ENCODE peak calls at places on chromosomes 1 and 21, in four cellular contexts. One of them, this sample, is unnamed.

GRCh38 chr21:45448810-45449657 is 44.1 kb downstream of the COL18A1 start:
- DNase-seq in transverse colon: no peak
- DNase-seq in AG04450: no peak
- DNase-seq in GM13977: no peak
- DNase-seq in this sample: no peak

GRCh38 chr1:219477861-219478260 is 135.0 kb downstream of the ZC3H11B start:
- DNase-seq in GM13977: no peak
- DNase-seq in transverse colon: no peak
- DNase-seq in AG04450: no peak
- DNase-seq in this sample: no peak

GRCh38 chr1:165954940-165955339 is 127.5 kb downstream of the UCK2 start:
- DNase-seq in GM13977: no peak
- DNase-seq in transverse colon: no peak
- DNase-seq in AG04450: peak; percentile 47
- DNase-seq in this sample: no peak

GRCh38 chr1:94992161-94992560 is 65.3 kb upstream of the CNN3 start:
- DNase-seq in GM13977: no peak
- DNase-seq in transverse colon: no peak
- DNase-seq in AG04450: no peak
- DNase-seq in this sample: no peak

GRCh38 chr21:23131177-23131576 is 2133.0 kb downstream of the NCAM2 start:
- DNase-seq in GM13977: no peak
- DNase-seq in transverse colon: no peak
- DNase-seq in AG04450: no peak
- DNase-seq in this sample: no peak

GRCh38 chr1:30656171-30656940 is 67.0 kb downstream of the MATN1 start:
- DNase-seq in AG04450: no peak
- DNase-seq in GM13977: no peak
- DNase-seq in transverse colon: no peak
- DNase-seq in this sample: no peak

GRCh38 chr1:170592591-170593111 is 60.7 kb downstream of the GORAB start:
- DNase-seq in GM13977: no peak
- DNase-seq in transverse colon: no peak
- DNase-seq in AG04450: no peak
- DNase-seq in this sample: no peak

GRCh38 chr1:199302554-199302953 is 663.7 kb downstream of the PTPRC start:
- DNase-seq in transverse colon: no peak
- DNase-seq in GM13977: no peak
- DNase-seq in AG04450: no peak
- DNase-seq in this sample: no peak

GRCh38 chr1:43552813-43553212 is 22.1 kb downstream of the PTPRF start:
- DNase-seq in AG04450: no peak
- DNase-seq in GM13977: no peak
- DNase-seq in transverse colon: peak; percentile 74
- DNase-seq in this sample: no peak

GRCh38 chr1:9121891-9122409 is 7.0 kb downstream of the GPR157 start:
- DNase-seq in GM13977: peak; percentile 76
- DNase-seq in transverse colon: no peak
- DNase-seq in AG04450: no peak
- DNase-seq in this sample: no peak

GRCh38 chr1:105100102-105100501 is 1350.4 kb downstream of the AMY1C start:
- DNase-seq in GM13977: no peak
- DNase-seq in transverse colon: no peak
- DNase-seq in AG04450: no peak
- DNase-seq in this sample: no peak

GRCh38 chr1:59263116-59263515 is 33.8 kb upstream of the FGGY start:
- DNase-seq in transverse colon: no peak
- DNase-seq in GM13977: no peak
- DNase-seq in AG04450: no peak
- DNase-seq in this sample: no peak

GRCh38 chr1:20344738-20345137 is 54.1 kb downstream of the VWA5B1 start:
- DNase-seq in transverse colon: no peak
- DNase-seq in AG04450: no peak
- DNase-seq in GM13977: no peak
- DNase-seq in this sample: no peak

GRCh38 chr1:178004926-178005391 is 35.1 kb upstream of the SEC16B start:
- DNase-seq in transverse colon: no peak
- DNase-seq in GM13977: peak; percentile 21
- DNase-seq in AG04450: no peak
- DNase-seq in this sample: no peak

GRCh38 chr1:228339766-228340685 is 66.6 kb downstream of the TRIM11 start:
- DNase-seq in AG04450: no peak
- DNase-seq in transverse colon: peak; percentile 5
- DNase-seq in GM13977: no peak
- DNase-seq in this sample: peak; percentile 13

GRCh38 chr1:226738421-226738994 is 574 bp downstream of the ITPKB start:
- DNase-seq in transverse colon: peak; percentile 48
- DNase-seq in AG04450: no peak
- DNase-seq in GM13977: peak; percentile 43
- DNase-seq in this sample: no peak

GRCh38 chr1:69258842-69259241 is 308.9 kb upstream of the LRRC7 start:
- DNase-seq in GM13977: no peak
- DNase-seq in transverse colon: no peak
- DNase-seq in AG04450: no peak
- DNase-seq in this sample: no peak

GRCh38 chr1:55887103-55887712 is 672.0 kb upstream of the USP24 start:
- DNase-seq in transverse colon: no peak
- DNase-seq in GM13977: no peak
- DNase-seq in AG04450: no peak
- DNase-seq in this sample: no peak

GRCh38 chr1:203629509-203630082 is 3.0 kb downstream of the ATP2B4 start:
- DNase-seq in GM13977: no peak
- DNase-seq in transverse colon: peak; percentile 79
- DNase-seq in AG04450: no peak
- DNase-seq in this sample: peak; percentile 54

GRCh38 chr1:209106237-209106741 is 477.2 kb upstream of the CAMK1G start:
- DNase-seq in GM13977: no peak
- DNase-seq in transverse colon: no peak
- DNase-seq in AG04450: no peak
- DNase-seq in this sample: no peak

GRCh38 chr1:39943471-39944290 is 11.3 kb upstream of the MFSD2A start:
- DNase-seq in AG04450: no peak
- DNase-seq in transverse colon: no peak
- DNase-seq in GM13977: no peak
- DNase-seq in this sample: no peak

GRCh38 chr1:15923241-15923640 is 52.7 kb downstream of the ZBTB17 start:
- DNase-seq in GM13977: no peak
- DNase-seq in AG04450: no peak
- DNase-seq in transverse colon: no peak
- DNase-seq in this sample: no peak

GRCh38 chr1:243980471-243980870 is 70.6 kb upstream of the ZBTB18 start:
- DNase-seq in AG04450: no peak
- DNase-seq in GM13977: no peak
- DNase-seq in transverse colon: no peak
- DNase-seq in this sample: no peak

GRCh38 chr1:156502749-156503671 is 2.4 kb upstream of the MEF2D start:
- DNase-seq in transverse colon: peak; percentile 74
- DNase-seq in GM13977: no peak
- DNase-seq in AG04450: peak; percentile 89
- DNase-seq in this sample: no peak

GRCh38 chr1:192788184-192788583 is 20.7 kb upstream of the RGS2 start:
- DNase-seq in GM13977: no peak
- DNase-seq in transverse colon: no peak
- DNase-seq in AG04450: no peak
- DNase-seq in this sample: no peak

GRCh38 chr1:61139324-61140055 is 57.1 kb downstream of the NFIA start:
- DNase-seq in AG04450: no peak
- DNase-seq in GM13977: no peak
- DNase-seq in transverse colon: no peak
- DNase-seq in this sample: no peak

GRCh38 chr21:40487406-40487805 is 359.6 kb downstream of the DSCAM start:
- DNase-seq in AG04450: no peak
- DNase-seq in GM13977: no peak
- DNase-seq in transverse colon: no peak
- DNase-seq in this sample: no peak

GRCh38 chr1:185741551-185741950 is 7.4 kb downstream of the HMCN1 start:
- DNase-seq in transverse colon: no peak
- DNase-seq in GM13977: no peak
- DNase-seq in AG04450: no peak
- DNase-seq in this sample: no peak

GRCh38 chr1:7290971-7291970 is 479.8 kb upstream of the VAMP3 start:
- DNase-seq in transverse colon: no peak
- DNase-seq in AG04450: no peak
- DNase-seq in GM13977: no peak
- DNase-seq in this sample: no peak

GRCh38 chr1:30684881-30685795 is 38.2 kb downstream of the MATN1 start:
- DNase-seq in GM13977: no peak
- DNase-seq in AG04450: no peak
- DNase-seq in transverse colon: peak; percentile 78
- DNase-seq in this sample: no peak

GRCh38 chr1:241586905-241587532 is 53.1 kb downstream of the CHML start:
- DNase-seq in AG04450: no peak
- DNase-seq in transverse colon: no peak
- DNase-seq in GM13977: no peak
- DNase-seq in this sample: no peak

GRCh38 chr21:44648557-44649311 is 2.5 kb downstream of the KRTAP10-11 start:
- DNase-seq in GM13977: no peak
- DNase-seq in transverse colon: no peak
- DNase-seq in AG04450: no peak
- DNase-seq in this sample: no peak

GRCh38 chr1:162847839-162848453 is 13.0 kb downstream of the CCDC190 start:
- DNase-seq in transverse colon: peak; percentile 82
- DNase-seq in AG04450: peak; percentile 67
- DNase-seq in GM13977: peak; percentile 67
- DNase-seq in this sample: peak; percentile 66

GRCh38 chr1:48853006-48853405 is 76.3 kb upstream of the BEND5 start:
- DNase-seq in transverse colon: no peak
- DNase-seq in AG04450: peak; percentile 11
- DNase-seq in GM13977: no peak
- DNase-seq in this sample: no peak

GRCh38 chr1:220706921-220707559 is 16.9 kb downstream of the C1orf115 start:
- DNase-seq in transverse colon: no peak
- DNase-seq in GM13977: no peak
- DNase-seq in AG04450: no peak
- DNase-seq in this sample: no peak

GRCh38 chr1:155078496-155079209 is at the start of gene EFNA3:
- DNase-seq in transverse colon: peak; percentile 88
- DNase-seq in AG04450: no peak
- DNase-seq in GM13977: peak; percentile 92
- DNase-seq in this sample: peak; percentile 49

GRCh38 chr1:115702993-115703392 is 61.2 kb downstream of the VANGL1 start:
- DNase-seq in GM13977: no peak
- DNase-seq in AG04450: no peak
- DNase-seq in transverse colon: no peak
- DNase-seq in this sample: no peak

GRCh38 chr1:115706009-115706362 is 62.5 kb downstream of the CASQ2 start:
- DNase-seq in transverse colon: no peak
- DNase-seq in AG04450: no peak
- DNase-seq in GM13977: no peak
- DNase-seq in this sample: no peak

GRCh38 chr1:115710859-115711624 is 57.5 kb downstream of the CASQ2 start:
- DNase-seq in GM13977: no peak
- DNase-seq in transverse colon: no peak
- DNase-seq in AG04450: no peak
- DNase-seq in this sample: no peak

GRCh38 chr1:115705085-115706008 is 63.2 kb downstream of the CASQ2 start:
- DNase-seq in transverse colon: no peak
- DNase-seq in GM13977: no peak
- DNase-seq in AG04450: no peak
- DNase-seq in this sample: no peak

GRCh38 chr1:115706774-115707425 is 61.6 kb downstream of the CASQ2 start:
- DNase-seq in GM13977: peak; percentile 41
- DNase-seq in AG04450: peak; percentile 26
- DNase-seq in transverse colon: no peak
- DNase-seq in this sample: no peak
- TF ChIP-seq CTCF in GM13977: peak; percentile 62
- TF ChIP-seq CTCF in AG04450: peak; percentile 74
- TF ChIP-seq CTCF in transverse colon: peak; percentile 59
- TF ChIP-seq CTCF in this sample: peak; percentile 74

GRCh38 chr1:22638476-22639234 is 2.2 kb downstream of the C1QA start:
- DNase-seq in AG04450: no peak
- DNase-seq in GM13977: no peak
- DNase-seq in transverse colon: no peak
- DNase-seq in this sample: no peak

GRCh38 chr1:22636369-22636768 is at the start of gene C1QA:
- DNase-seq in transverse colon: peak; percentile 41
- DNase-seq in AG04450: no peak
- DNase-seq in GM13977: no peak
- DNase-seq in this sample: no peak

GRCh38 chr1:22635436-22635835 is 992 bp upstream of the C1QA start:
- DNase-seq in AG04450: no peak
- DNase-seq in transverse colon: no peak
- DNase-seq in GM13977: no peak
- DNase-seq in this sample: no peak

GRCh38 chr1:22637952-22638445 is 1.6 kb downstream of the C1QA start:
- DNase-seq in transverse colon: no peak
- DNase-seq in AG04450: no peak
- DNase-seq in GM13977: no peak
- DNase-seq in this sample: no peak

GRCh38 chr1:22636927-22637326 is 499 bp downstream of the C1QA start:
- DNase-seq in GM13977: no peak
- DNase-seq in transverse colon: no peak
- DNase-seq in AG04450: no peak
- DNase-seq in this sample: no peak
- TF ChIP-seq CTCF in GM13977: no peak
- TF ChIP-seq CTCF in transverse colon: no peak
- TF ChIP-seq CTCF in AG04450: no peak
- TF ChIP-seq CTCF in this sample: no peak

GRCh38 chr1:153827168-153827964 is 52.2 kb downstream of the SLC27A3 start:
- DNase-seq in AG04450: no peak
- DNase-seq in GM13977: peak; percentile 27
- DNase-seq in transverse colon: no peak
- DNase-seq in this sample: no peak
- TF ChIP-seq CTCF in AG04450: no peak
- TF ChIP-seq CTCF in GM13977: no peak
- TF ChIP-seq CTCF in transverse colon: no peak
- TF ChIP-seq CTCF in this sample: no peak

GRCh38 chr1:14149431-14149830 is 449.1 kb upstream of the KAZN start:
- DNase-seq in AG04450: no peak
- DNase-seq in transverse colon: no peak
- DNase-seq in GM13977: no peak
- DNase-seq in this sample: no peak
- TF ChIP-seq CTCF in AG04450: no peak
- TF ChIP-seq CTCF in transverse colon: no peak
- TF ChIP-seq CTCF in GM13977: no peak
- TF ChIP-seq CTCF in this sample: no peak

GRCh38 chr1:166975361-166976129 is at the start of gene ILDR2:
- DNase-seq in AG04450: no peak
- DNase-seq in GM13977: peak; percentile 83
- DNase-seq in transverse colon: peak; percentile 50
- DNase-seq in this sample: peak; percentile 48
- TF ChIP-seq CTCF in AG04450: no peak
- TF ChIP-seq CTCF in GM13977: peak; percentile 43
- TF ChIP-seq CTCF in transverse colon: no peak
- TF ChIP-seq CTCF in this sample: no peak